ENCODE peak calls at places on chromosomes 11 and 22, in six cellular contexts. J is thoracic aorta, P is cardiac muscle cell, D is Peyer's patch, K is colonic mucosa, B is HCT116. L is an unnamed sample.
A peak's percentile ranks its signal among the peaks of the same experiment; 100 is the strongest.

GRCh38 chr11:57318178-57318577 is 6.6 kb downstream of the TNKS1BP1 start:
- DNase-seq in J (no peak), P (no peak), D (no peak), K (peak; percentile 55), B (no peak), L (no peak)

GRCh38 chr11:78773503-78773902 is 198.8 kb upstream of the NARS2 start:
- DNase-seq in J (no peak), P (no peak), D (no peak), K (no peak), B (no peak), L (no peak)

GRCh38 chr11:71488968-71489265 is 35.9 kb downstream of the NADSYN1 start:
- DNase-seq in J (no peak), P (peak; percentile 42), D (peak; percentile 19), K (no peak), B (no peak), L (no peak)

GRCh38 chr11:126257764-126258163 is 10.9 kb downstream of the SRPRA start:
- DNase-seq in J (no peak), P (no peak), D (no peak), K (no peak), B (no peak), L (no peak)

GRCh38 chr11:64925536-64926449 is 1.3 kb downstream of the PPP2R5B start:
- DNase-seq in J (no peak), P (no peak), D (peak; percentile 47), K (no peak), B (no peak), L (no peak)

GRCh38 chr22:40024201-40025061 is 29.7 kb downstream of the FAM83F start:
- DNase-seq in J (no peak), P (peak; percentile 84), D (peak; percentile 87), K (peak; percentile 85), B (peak; percentile 24), L (peak; percentile 45)

GRCh38 chr11:125886997-125887372 is 483 bp upstream of the HYLS1 start:
- DNase-seq in J (no peak), P (no peak), D (peak; percentile 65), K (peak; percentile 50), B (no peak), L (peak; percentile 36)

GRCh38 chr11:40388097-40388818 is 1071.2 kb downstream of the LRRC4C start:
- DNase-seq in J (no peak), P (no peak), D (no peak), K (no peak), B (no peak), L (no peak)

GRCh38 chr22:20179455-20180244 is 28.8 kb upstream of the CCDC188 start:
- DNase-seq in J (no peak), P (no peak), D (no peak), K (no peak), B (no peak), L (no peak)

GRCh38 chr22:41245917-41246499 is 5.3 kb upstream of the CHADL start:
- DNase-seq in J (no peak), P (no peak), D (no peak), K (no peak), B (no peak), L (no peak)

GRCh38 chr11:117973446-117973922 is 12.7 kb upstream of the IL10RA start:
- DNase-seq in J (no peak), P (no peak), D (no peak), K (no peak), B (no peak), L (no peak)

GRCh38 chr11:70783821-70784220 is 385.5 kb downstream of the CTTN start:
- DNase-seq in J (no peak), P (no peak), D (no peak), K (no peak), B (no peak), L (no peak)

GRCh38 chr22:44442186-44442465 is 55.9 kb downstream of the RTL6 start:
- DNase-seq in J (no peak), P (no peak), D (peak; percentile 42), K (no peak), B (no peak), L (no peak)

GRCh38 chr22:42964994-42965699 is 49.8 kb downstream of the PACSIN2 start:
- DNase-seq in J (no peak), P (no peak), D (no peak), K (no peak), B (peak; percentile 86), L (no peak)

GRCh38 chr11:86374586-86374985 is at the start of gene CCDC81:
- DNase-seq in J (no peak), P (peak; percentile 69), D (no peak), K (no peak), B (no peak), L (no peak)

GRCh38 chr11:41282436-41282835 is 177.0 kb downstream of the LRRC4C start:
- DNase-seq in J (no peak), P (no peak), D (no peak), K (no peak), B (no peak), L (no peak)

GRCh38 chr11:34214961-34215805 is 109.8 kb downstream of the NAT10 start:
- DNase-seq in J (no peak), P (no peak), D (peak; percentile 63), K (no peak), B (peak; percentile 47), L (no peak)

GRCh38 chr22:25359601-25360261 is 140.3 kb downstream of the CRYBB2 start:
- DNase-seq in J (no peak), P (no peak), D (peak; percentile 34), K (no peak), B (no peak), L (no peak)

GRCh38 chr11:65500262-65501004 is 1.6 kb downstream of the MALAT1 start:
- DNase-seq in J (no peak), P (no peak), D (peak; percentile 66), K (peak; percentile 50), B (no peak), L (no peak)

GRCh38 chr11:63142459-63142858 is 1.6 kb downstream of the SLC22A24 start:
- DNase-seq in J (no peak), P (no peak), D (no peak), K (no peak), B (no peak), L (no peak)

GRCh38 chr11:46912526-46913150 is 5.7 kb downstream of the LRP4 start:
- DNase-seq in J (no peak), P (peak; percentile 45), D (no peak), K (no peak), B (no peak), L (no peak)

GRCh38 chr11:83661491-83662350 is 375.6 kb upstream of the CCDC90B start:
- DNase-seq in J (no peak), P (no peak), D (no peak), K (no peak), B (no peak), L (no peak)
- H3K4me1 ChIP-seq in J (no peaks in the 10 kb centered on the region), P (peaks cover 11% of the 10 kb centered on the region), D (no peaks in the 10 kb centered on the region), K (no peaks in the 10 kb centered on the region), B (no peaks in the 10 kb centered on the region), L (no peaks in the 10 kb centered on the region)

GRCh38 chr22:17774928-17775675 is 833 bp upstream of the BID start:
- DNase-seq in J (no peak), P (no peak), D (no peak), K (no peak), B (no peak), L (no peak)

GRCh38 chr22:17777717-17778044 is 3.4 kb upstream of the BID start:
- DNase-seq in J (no peak), P (no peak), D (no peak), K (no peak), B (no peak), L (no peak)

GRCh38 chr22:17774206-17774927 is at the start of gene BID:
- DNase-seq in J (no peak), P (peak; percentile 53), D (peak; percentile 84), K (peak; percentile 72), B (no peak), L (peak; percentile 51)

GRCh38 chr22:17777005-17777716 is 2.9 kb upstream of the BID start:
- DNase-seq in J (no peak), P (no peak), D (peak; percentile 88), K (no peak), B (no peak), L (peak; percentile 44)

GRCh38 chr22:17775781-17776470 is 1.7 kb upstream of the BID start:
- DNase-seq in J (no peak), P (no peak), D (no peak), K (no peak), B (no peak), L (peak; percentile 10)
- H3K27ac ChIP-seq in J (no peak overlapping the region), P (no peak overlapping the region), D (peak overlapping the region; percentile 79), K (no peak overlapping the region), B (no peak overlapping the region), L (peak overlapping the region; percentile 92)

GRCh38 chr11:61011239-61011870 is 39.9 kb downstream of the CD6 start:
- DNase-seq in J (no peak), P (peak; percentile 24), D (no peak), K (no peak), B (no peak), L (no peak)
- H3K27me3 ChIP-seq in J (peaks cover 11% of the 10 kb centered on the region), P (peaks cover 31% of the 10 kb centered on the region), D (no peaks in the 10 kb centered on the region), K (no peaks in the 10 kb centered on the region), B (peaks cover 10% of the 10 kb centered on the region), L (no peaks in the 10 kb centered on the region)

DNA sequence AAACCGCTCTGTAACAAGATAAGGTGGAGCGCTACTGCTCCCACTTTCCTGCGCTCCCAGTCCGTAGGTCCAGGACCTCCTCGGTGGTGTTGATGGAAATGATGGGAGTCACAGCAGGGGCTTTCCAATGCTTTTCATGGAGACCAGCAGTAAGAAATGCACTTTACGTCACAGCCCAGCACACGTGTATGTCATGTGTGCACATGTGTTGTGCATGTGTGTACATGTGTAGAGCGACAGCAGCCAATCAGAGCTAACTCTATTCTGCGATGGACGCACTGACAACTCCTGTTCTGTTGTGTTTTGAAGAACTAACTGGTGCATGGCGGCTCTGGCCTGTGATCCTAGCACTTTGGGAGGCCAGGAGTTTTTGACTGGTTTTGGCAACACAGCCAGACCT is 1.2 kb downstream of the CHID1 start:
- DNase-seq in J (no peak), P (no peak), D (no peak), K (no peak), B (no peak), L (no peak)
- H3K4me1 ChIP-seq in J (peaks cover 11% of the 10 kb centered on the region), P (peaks cover 10% of the 10 kb centered on the region), D (peaks cover 6% of the 10 kb centered on the region), K (no peaks in the 10 kb centered on the region), B (peaks cover 24% of the 10 kb centered on the region), L (peaks cover 14% of the 10 kb centered on the region)

GRCh38 chr11:128696930-128697329 is 3.1 kb downstream of the FLI1 start:
- DNase-seq in J (no peak), P (no peak), D (no peak), K (no peak), B (no peak), L (peak; percentile 27)

GRCh38 chr11:128691802-128692749 is 1.8 kb upstream of the FLI1 start:
- DNase-seq in J (no peak), P (no peak), D (no peak), K (no peak), B (no peak), L (no peak)

GRCh38 chr11:128692750-128693578 is 908 bp upstream of the FLI1 start:
- DNase-seq in J (no peak), P (no peak), D (peak; percentile 67), K (no peak), B (no peak), L (peak; percentile 24)

GRCh38 chr11:128695539-128696221 is 1.8 kb downstream of the FLI1 start:
- DNase-seq in J (no peak), P (no peak), D (peak; percentile 88), K (no peak), B (no peak), L (peak; percentile 77)

GRCh38 chr11:128694618-128695481 is 978 bp downstream of the FLI1 start:
- DNase-seq in J (no peak), P (peak; percentile 13), D (peak; percentile 67), K (no peak), B (no peak), L (peak; percentile 50)
- H3K27ac ChIP-seq in J (peak overlapping the region; percentile 74), P (no peak overlapping the region), D (peak overlapping the region; percentile 93), K (peak overlapping the region; percentile 80), B (no peak overlapping the region), L (peak overlapping the region; percentile 75)